ENCODE peak calls at places on chromosomes 7 and 10, in four cellular contexts. I, G, N and Z are unnamed samples.

GRCh38 chr7:113128028-113128427 is 9.7 kb upstream of the SMIM30 start:
- DNase-seq in I (no peak), G (no peak), N (peak; percentile 83), Z (no peak)

GRCh38 chr10:32446701-32447406 is 914 bp downstream of the CCDC7 start:
- DNase-seq in I (no peak), G (no peak), N (peak; percentile 45), Z (no peak)

GRCh38 chr10:86363184-86363832 is 3.3 kb downstream of the GRID1 start:
- DNase-seq in I (no peak), G (no peak), N (no peak), Z (no peak)

GRCh38 chr7:132203021-132203420 is 373.2 kb downstream of the PLXNA4 start:
- DNase-seq in I (no peak), G (no peak), N (no peak), Z (no peak)

GRCh38 chr7:12017046-12017445 is 185.0 kb upstream of the THSD7A start:
- DNase-seq in I (no peak), G (no peak), N (no peak), Z (no peak)

GRCh38 chr10:71776528-71776927 is 3.2 kb upstream of the VSIR start:
- DNase-seq in I (no peak), G (no peak), N (no peak), Z (no peak)

GRCh38 chr7:140888087-140888486 is 36.6 kb downstream of the BRAF start:
- DNase-seq in I (no peak), G (no peak), N (no peak), Z (no peak)

GRCh38 chr10:110357252-110357780 is 52.6 kb upstream of the SMNDC1 start:
- DNase-seq in I (peak; percentile 39), G (no peak), N (peak; percentile 97), Z (no peak)

GRCh38 chr7:99267530-99268360 is 4.9 kb upstream of the MYH16 start:
- DNase-seq in I (no peak), G (no peak), N (peak; percentile 77), Z (peak; percentile 94)

GRCh38 chr7:16421333-16422099 is at the start of gene CRPPA:
- DNase-seq in I (peak; percentile 22), G (peak; percentile 18), N (peak; percentile 42), Z (no peak)

GRCh38 chr7:116197355-116197754 is 13.0 kb upstream of the TES start:
- DNase-seq in I (no peak), G (no peak), N (no peak), Z (no peak)

GRCh38 chr10:63452524-63452923 is 13.3 kb downstream of the JMJD1C start:
- DNase-seq in I (no peak), G (no peak), N (no peak), Z (no peak)

GRCh38 chr10:3527869-3528268 is 257.1 kb downstream of the KLF6 start:
- DNase-seq in I (no peak), G (no peak), N (peak; percentile 94), Z (no peak)

GRCh38 chr7:115271332-115272235 is 349.7 kb downstream of the MDFIC start:
- DNase-seq in I (no peak), G (no peak), N (peak; percentile 57), Z (no peak)

GRCh38 chr7:142806021-142806353 is 35.2 kb downstream of the PRSS2 start:
- DNase-seq in I (no peak), G (no peak), N (no peak), Z (no peak)

GRCh38 chr10:132078746-132079345 is 13.1 kb downstream of the JAKMIP3 start:
- DNase-seq in I (no peak), G (no peak), N (no peak), Z (no peak)

GRCh38 chr10:32985781-32986350 is 27.8 kb upstream of the ITGB1 start:
- DNase-seq in I (no peak), G (no peak), N (peak; percentile 87), Z (no peak)

GRCh38 chr7:143041346-143041745 is 10.8 kb upstream of the OR6V1 start:
- DNase-seq in I (no peak), G (no peak), N (no peak), Z (no peak)

GRCh38 chr10:119896937-119897336 is 4.4 kb downstream of the SEC23IP start:
- DNase-seq in I (no peak), G (no peak), N (peak; percentile 52), Z (peak; percentile 32)

GRCh38 chr10:75845538-75845937 is 414.1 kb downstream of the LRMDA start:
- DNase-seq in I (no peak), G (no peak), N (no peak), Z (no peak)

GRCh38 chr10:116216676-116217075 is 56.3 kb downstream of the GFRA1 start:
- DNase-seq in I (no peak), G (no peak), N (no peak), Z (no peak)

GRCh38 chr7:155584763-155585531 is 38.6 kb upstream of the CNPY1 start:
- DNase-seq in I (no peak), G (no peak), N (peak; percentile 67), Z (no peak)

GRCh38 chr10:91756286-91756685 is 41.9 kb upstream of the TNKS2 start:
- DNase-seq in I (no peak), G (no peak), N (peak; percentile 24), Z (no peak)

GRCh38 chr7:7428806-7429205 is 106.9 kb downstream of the COL28A1 start:
- DNase-seq in I (no peak), G (no peak), N (peak; percentile 39), Z (no peak)

GRCh38 chr10:127971973-127972615 is 65.2 kb downstream of the PTPRE start:
- DNase-seq in I (no peak), G (no peak), N (no peak), Z (no peak)

GRCh38 chr7:100890640-100891521 is 1.4 kb upstream of the UFSP1 start:
- DNase-seq in I (no peak), G (no peak), N (no peak), Z (no peak)

GRCh38 chr10:109899578-109900355 is 23.5 kb downstream of the XPNPEP1 start:
- DNase-seq in I (no peak), G (no peak), N (peak; percentile 92), Z (no peak)

GRCh38 chr7:141356096-141356495 is 195.1 kb upstream of the AGK start:
- DNase-seq in I (no peak), G (no peak), N (peak; percentile 17), Z (peak; percentile 40)

GRCh38 chr10:119542357-119542989 is at the start of gene RGS10:
- DNase-seq in I (peak; percentile 89), G (peak; percentile 75), N (peak; percentile 70), Z (no peak)

GRCh38 chr7:88311675-88312036 is 5.0 kb upstream of the STEAP4 start:
- DNase-seq in I (no peak), G (no peak), N (no peak), Z (no peak)

GRCh38 chr10:28217848-28218247 is 85.0 kb downstream of the MPP7 start:
- DNase-seq in I (no peak), G (no peak), N (peak; percentile 17), Z (peak; percentile 69)

GRCh38 chr7:57404967-57405421 is 45.0 kb upstream of the ZNF716 start:
- DNase-seq in I (no peak), G (no peak), N (no peak), Z (no peak)

GRCh38 chr10:97069576-97070362 is 116.0 kb downstream of the SLIT1 start:
- DNase-seq in I (no peak), G (no peak), N (no peak), Z (no peak)

GRCh38 chr7:135510603-135511183 is 791 bp upstream of the CNOT4 start:
- DNase-seq in I (no peak), G (no peak), N (peak; percentile 44), Z (no peak)

GRCh38 chr10:19719320-19719719 is 96.9 kb upstream of the PLXDC2 start:
- DNase-seq in I (no peak), G (no peak), N (peak; percentile 71), Z (peak; percentile 44)

GRCh38 chr7:27148031-27148775 is 629 bp upstream of the HOXA6 start:
- DNase-seq in I (no peak), G (no peak), N (no peak), Z (no peak)

GRCh38 chr10:548212-548897 is 141.1 kb downstream of the DIP2C start:
- DNase-seq in I (no peak), G (no peak), N (no peak), Z (no peak)

GRCh38 chr7:1745576-1746490 is 75.8 kb downstream of the ELFN1 start:
- DNase-seq in I (no peak), G (no peak), N (no peak), Z (no peak)

GRCh38 chr7:96737545-96738050 is 28.0 kb upstream of the SEM1 start:
- DNase-seq in I (no peak), G (no peak), N (no peak), Z (no peak)